ENCODE peak calls at places on chromosome 17, in nine cellular contexts. L is activated CD4-positive, alpha-beta T cell treated with anti-CD3 and anti-CD28 coated beads for 1 hour; X is T1000; B is HAP-1; V is T-helper 1 cell; H is upper lobe of right lung; U is HL-60; Y is GM03348; S is brain microvascular endothelial cell. Z is an unnamed sample.

GRCh38 chr17:16988749-16989229 is 16.9 kb upstream of the TNFRSF13B start:
- DNase-seq in B (no peak), V (no peak), Y (no peak), H (no peak), X (no peak), L (no peak), S (no peak), U (no peak), Z (no peak)

GRCh38 chr17:77618173-77618572 is 340.3 kb upstream of the TNRC6C start:
- DNase-seq in B (no peak), S (no peak), U (no peak), Y (no peak), L (no peak), H (peak), V (no peak), X (no peak), Z (no peak)

GRCh38 chr17:44840936-44841335 is 6.7 kb upstream of the HIGD1B start:
- DNase-seq in B (no peak), X (no peak), S (no peak), U (no peak), H (no peak), L (no peak), V (no peak), Y (no peak), Z (no peak)

GRCh38 chr17:4939554-4939803 is 367 bp downstream of the SLC25A11 start:
- DNase-seq in Y (no peak), L (no peak), X (no peak), V (no peak), B (no peak), U (peak), S (no peak), H (peak), Z (no peak)

GRCh38 chr17:1231456-1231855 is 38.8 kb upstream of the BHLHA9 start:
- DNase-seq in Y (peak), B (no peak), S (no peak), V (no peak), U (peak), X (no peak), H (peak), L (no peak), Z (no peak)

GRCh38 chr17:8639709-8640108 is 9.2 kb upstream of the MYH10 start:
- DNase-seq in X (no peak), B (no peak), Y (no peak), S (no peak), H (no peak), U (no peak), V (no peak), L (no peak), Z (no peak)

GRCh38 chr17:5049314-5049819 is 14.1 kb upstream of the SLC52A1 start:
- DNase-seq in S (no peak), U (no peak), H (no peak), X (no peak), Y (no peak), L (peak), V (peak), B (no peak), Z (no peak)

GRCh38 chr17:78868391-78868790 is 27.8 kb upstream of the USP36 start:
- DNase-seq in H (no peak), U (no peak), S (peak), X (no peak), L (no peak), V (no peak), Y (peak), B (no peak), Z (no peak)

GRCh38 chr17:80877095-80877828 is 114.4 kb upstream of the CHMP6 start:
- DNase-seq in V (no peak), L (no peak), S (no peak), U (no peak), X (no peak), Y (no peak), H (no peak), B (no peak), Z (no peak)

GRCh38 chr17:48596000-48596734 is 2.6 kb upstream of the HOXB5 start:
- DNase-seq in L (no peak), X (no peak), V (no peak), S (no peak), H (no peak), Y (no peak), B (no peak), U (no peak), Z (no peak)

GRCh38 chr17:21502301-21502700 is 126.1 kb downstream of the KCNJ12 start:
- DNase-seq in H (no peak), X (no peak), U (no peak), B (no peak), Y (no peak), L (no peak), S (no peak), V (no peak), Z (no peak)

GRCh38 chr17:73901661-73902415 is 257.6 kb upstream of the SDK2 start:
- DNase-seq in V (no peak), X (no peak), B (peak), S (no peak), H (peak), U (peak), Y (no peak), L (no peak), Z (no peak)

GRCh38 chr17:39763046-39763800 is 25.5 kb downstream of the GRB7 start:
- DNase-seq in H (no peak), X (no peak), V (no peak), U (no peak), Y (no peak), S (no peak), B (no peak), L (no peak), Z (no peak)

GRCh38 chr17:45110676-45111611 is 21.4 kb downstream of the PLCD3 start:
- DNase-seq in S (no peak), B (no peak), H (no peak), X (no peak), U (no peak), Y (no peak), V (no peak), L (no peak), Z (no peak)

GRCh38 chr17:17129466-17129865 is 76.7 kb downstream of the PLD6 start:
- DNase-seq in L (no peak), H (no peak), S (no peak), X (no peak), U (no peak), B (no peak), Y (no peak), V (no peak), Z (no peak)

GRCh38 chr17:17605747-17606083 is 14.2 kb upstream of the PEMT start:
- DNase-seq in V (no peak), U (no peak), B (no peak), X (no peak), H (no peak), Y (peak), L (no peak), S (peak), Z (no peak)

GRCh38 chr17:79843917-79844815 is 4.9 kb upstream of the CBX4 start:
- DNase-seq in U (no peak), Y (peak), L (no peak), X (no peak), B (no peak), V (no peak), S (no peak), H (peak), Z (no peak)